ENCODE peak calls at places on chromosomes 2 and 18, in seven cellular contexts. S, B, P, L, J, X and D are unnamed samples.
A peak's percentile ranks its signal among the peaks of the same experiment; 100 is the strongest.

GRCh38 chr2:74763962-74764428 is 69.9 kb upstream of the HK2 start:
- DNase-seq in B (no peak), J (no peak), X (no peak), L (no peak), P (peak; percentile 51), S (no peak), D (no peak)

GRCh38 chr2:119734051-119734450 is 25.7 kb upstream of the PTPN4 start:
- DNase-seq in L (no peak), B (peak; percentile 76), J (no peak), S (no peak), X (no peak), P (no peak), D (no peak)

GRCh38 chr2:26840937-26841610 is 6.9 kb upstream of the DPYSL5 start:
- DNase-seq in P (no peak), S (no peak), L (peak; percentile 14), X (no peak), J (no peak), B (no peak), D (no peak)

GRCh38 chr2:9360701-9361100 is 62.6 kb downstream of the ITGB1BP1 start:
- DNase-seq in S (no peak), P (no peak), B (no peak), L (peak; percentile 29), X (no peak), J (no peak), D (no peak)

GRCh38 chr2:159290289-159290907 is 3.9 kb upstream of the WDSUB1 start:
- DNase-seq in S (no peak), P (no peak), L (peak; percentile 92), X (no peak), B (no peak), J (peak; percentile 53), D (peak; percentile 16)

GRCh38 chr2:73291461-73292315 is 1.7 kb downstream of the EGR4 start:
- DNase-seq in P (peak; percentile 79), S (no peak), B (no peak), X (no peak), L (no peak), J (peak; percentile 7), D (peak; percentile 16)

GRCh38 chr2:69083126-69083733 is 70.3 kb downstream of the ANTXR1 start:
- DNase-seq in P (no peak), S (peak; percentile 32), L (peak; percentile 66), J (no peak), B (no peak), X (no peak), D (no peak)

GRCh38 chr18:79766308-79766707 is 31.4 kb upstream of the KCNG2 start:
- DNase-seq in P (no peak), S (no peak), J (no peak), B (peak; percentile 75), X (no peak), L (no peak), D (no peak)

GRCh38 chr2:126858013-126858412 is 40.7 kb upstream of the TEX51 start:
- DNase-seq in P (no peak), J (no peak), L (no peak), X (no peak), S (no peak), B (no peak), D (no peak)